ENCODE peak calls at places on chromosomes 13 and 19, in ten cellular contexts. Y, P, W, T, X, H, B, Q, G and C are unnamed samples.

GRCh38 chr13:31225998-31226675 is 26.4 kb downstream of the B3GLCT start:
- DNase-seq in W (no peak), B (no peak), H (no peak), T (no peak), Y (no peak), G (peak; percentile 67), Q (no peak), X (peak; percentile 44), P (no peak), C (no peak)

GRCh38 chr13:52158629-52159158 is 703 bp downstream of the NEK3 start:
- DNase-seq in Q (peak; percentile 70), W (peak; percentile 36), X (peak; percentile 54), H (no peak), B (no peak), Y (no peak), G (no peak), P (no peak), T (peak; percentile 44), C (peak; percentile 67)

GRCh38 chr19:13764821-13765394 is 586 bp downstream of the MRI1 start:
- DNase-seq in X (peak; percentile 58), G (peak; percentile 67), Y (no peak), P (no peak), B (no peak), Q (no peak), W (no peak), T (peak; percentile 27), H (no peak), C (no peak)

GRCh38 chr13:114044486-114044885 is 70.6 kb upstream of the C13orf46 start:
- DNase-seq in B (no peak), X (no peak), H (no peak), T (no peak), Y (no peak), Q (no peak), P (no peak), G (no peak), W (no peak), C (no peak)

GRCh38 chr19:28823338-28823961 is 389.5 kb downstream of the UQCRFS1 start:
- DNase-seq in Q (no peak), Y (peak; percentile 3), W (no peak), X (peak; percentile 11), G (no peak), P (no peak), H (no peak), T (no peak), B (no peak), C (no peak)

GRCh38 chr13:48532146-48532472 is 771 bp downstream of the RCBTB2 start:
- DNase-seq in G (no peak), X (no peak), Y (no peak), T (no peak), H (no peak), B (no peak), Q (peak; percentile 67), P (peak; percentile 13), W (no peak), C (no peak)

GRCh38 chr19:3443840-3444694 is 36.3 kb downstream of the SMIM24 start:
- DNase-seq in G (peak; percentile 91), P (no peak), W (no peak), T (peak; percentile 80), X (peak; percentile 80), Y (peak; percentile 89), H (no peak), Q (no peak), B (no peak), C (no peak)

GRCh38 chr13:45511310-45512147 is 46.8 kb downstream of the COG3 start:
- DNase-seq in H (no peak), Y (peak; percentile 69), X (peak; percentile 85), G (no peak), W (no peak), P (peak; percentile 50), T (peak; percentile 13), Q (no peak), B (no peak), C (no peak)

GRCh38 chr19:16381756-16382401 is 57.3 kb downstream of the KLF2 start:
- DNase-seq in P (no peak), Q (peak; percentile 98), Y (no peak), G (no peak), B (no peak), X (no peak), W (peak; percentile 81), T (peak; percentile 90), H (peak; percentile 94), C (peak; percentile 98)

GRCh38 chr13:80123945-80124344 is 217.0 kb downstream of the SPRY2 start:
- DNase-seq in G (no peak), Q (no peak), Y (no peak), W (no peak), B (no peak), P (no peak), H (no peak), X (no peak), T (no peak), C (no peak)

GRCh38 chr13:93260591-93260990 is 34.0 kb downstream of the GPC6 start:
- DNase-seq in Q (no peak), X (no peak), T (no peak), G (no peak), B (no peak), Y (no peak), H (no peak), P (no peak), W (no peak), C (no peak)

GRCh38 chr13:47146136-47146535 is 249.3 kb upstream of the HTR2A start:
- DNase-seq in X (no peak), Y (no peak), P (peak; percentile 74), T (no peak), B (no peak), H (no peak), Q (no peak), W (no peak), G (no peak), C (no peak)

GRCh38 chr13:40682449-40683240 is 16.2 kb upstream of the FOXO1 start:
- DNase-seq in W (no peak), Q (no peak), Y (no peak), X (peak; percentile 88), B (no peak), P (no peak), H (no peak), T (no peak), G (peak; percentile 52), C (no peak)

GRCh38 chr19:45682908-45683307 is 8.8 kb downstream of the SNRPD2 start:
- DNase-seq in T (no peak), Y (no peak), W (no peak), Q (no peak), G (no peak), B (no peak), X (no peak), H (no peak), P (no peak), C (no peak)

GRCh38 chr19:45681391-45682015 is 10.2 kb downstream of the SNRPD2 start:
- DNase-seq in T (peak; percentile 78), Q (peak; percentile 92), X (peak; percentile 83), P (no peak), Y (peak; percentile 77), B (peak; percentile 85), G (peak; percentile 98), W (peak; percentile 81), H (peak; percentile 74), C (peak; percentile 93)

GRCh38 chr19:45682117-45682516 is 9.6 kb downstream of the SNRPD2 start:
- DNase-seq in G (no peak), W (no peak), X (no peak), B (no peak), P (no peak), T (no peak), H (no peak), Y (no peak), Q (no peak), C (no peak)

GRCh38 chr19:45676851-45677263 is 8.8 kb downstream of the GIPR start:
- DNase-seq in G (no peak), T (no peak), H (no peak), P (no peak), Y (no peak), X (peak; percentile 87), W (no peak), Q (no peak), B (peak; percentile 25), C (no peak)

DNA sequence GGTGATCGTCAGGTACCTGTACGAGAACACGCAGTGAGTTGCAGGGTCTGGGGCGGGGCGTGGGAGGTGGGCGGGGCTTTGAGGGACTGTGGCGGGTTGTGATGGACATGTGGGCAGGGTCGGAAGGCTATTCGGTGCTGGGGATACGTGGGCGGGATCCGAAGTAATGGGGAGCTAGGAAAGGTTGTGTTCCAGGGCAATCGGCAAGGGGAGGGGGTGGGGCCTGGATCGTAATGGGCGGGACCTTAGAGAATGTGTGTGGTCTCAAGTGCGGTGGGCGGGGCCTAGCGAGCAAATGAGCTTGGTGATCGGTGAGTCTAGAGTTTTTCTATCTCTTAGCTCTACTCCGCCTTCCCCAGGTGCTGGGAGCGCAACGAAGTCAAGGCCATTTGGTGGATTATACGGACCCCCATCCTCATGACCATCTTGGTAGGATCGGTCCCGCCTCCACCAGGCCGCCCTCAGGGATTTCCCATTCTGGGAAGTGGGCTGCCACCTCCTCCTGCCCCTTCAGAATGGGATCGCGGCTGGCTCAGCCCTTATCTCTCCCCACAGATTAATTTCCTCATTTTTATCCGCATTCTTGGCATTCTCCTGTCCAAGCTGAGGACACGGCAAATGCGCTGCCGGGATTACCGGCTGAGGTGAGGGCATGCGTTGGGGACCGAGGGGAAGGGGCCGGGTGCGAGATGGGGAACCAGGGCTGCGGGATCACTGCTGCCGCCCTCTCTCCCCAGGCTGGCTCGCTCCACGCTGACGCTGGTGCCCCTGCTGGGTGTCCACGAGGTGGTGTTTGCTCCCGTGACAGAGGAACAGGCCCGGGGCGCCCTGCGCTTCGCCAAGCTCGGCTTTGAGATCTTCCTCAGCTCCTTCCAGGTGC is 9.6 kb downstream of the GIPR start:
- DNase-seq in W (peak; percentile 39), Y (peak; percentile 88), H (no peak), X (peak; percentile 100), B (peak; percentile 73), T (peak; percentile 43), P (no peak), G (peak; percentile 100), Q (peak; percentile 70), C (peak; percentile 50)
- H3K4me3 ChIP-seq in W (no peak overlapping the region), Y (peak overlapping the region; percentile 59), H (peak overlapping the region; percentile 23), X (peak overlapping the region; percentile 78), B (peak overlapping the region; percentile 52), T (peak overlapping the region; percentile 47), P (peak overlapping the region; percentile 40), G (peak overlapping the region; percentile 79), Q (peak overlapping the region; percentile 29), C (peak overlapping the region; percentile 27)

GRCh38 chr19:6530385-6531162 is at the start of gene TNFSF9:
- DNase-seq in H (peak; percentile 49), Y (peak; percentile 84), P (peak; percentile 33), W (peak; percentile 79), X (peak; percentile 87), T (peak; percentile 83), B (peak; percentile 73), Q (peak; percentile 92), G (peak; percentile 96), C (peak; percentile 83)
- H3K27ac ChIP-seq in H (no peak within 1 kb of the TSS), Y (no peak within 1 kb of the TSS), P (peak within 1 kb of the TSS; percentile 57), W (no peak within 1 kb of the TSS), X (no peak within 1 kb of the TSS), T (peak within 1 kb of the TSS; percentile 65), B (no peak within 1 kb of the TSS), Q (peak within 1 kb of the TSS; percentile 72), G (no peak within 1 kb of the TSS), C (peak within 1 kb of the TSS; percentile 45)

GRCh38 chr19:18933297-18933696 is 7.7 kb downstream of the HOMER3 start:
- DNase-seq in G (no peak), P (no peak), W (no peak), X (no peak), B (no peak), Q (no peak), Y (no peak), T (no peak), H (no peak), C (no peak)
- H3K4me3 ChIP-seq in G (no peak overlapping the region), P (no peak overlapping the region), W (no peak overlapping the region), X (peak overlapping the region; percentile 69), B (no peak overlapping the region), Q (no peak overlapping the region), Y (no peak overlapping the region), T (no peak overlapping the region), H (no peak overlapping the region), C (no peak overlapping the region)

GRCh38 chr19:45515807-45516401 is 8.6 kb downstream of the VASP start:
- DNase-seq in H (no peak), T (no peak), Y (no peak), X (no peak), B (no peak), G (no peak), W (no peak), Q (no peak), P (no peak), C (no peak)
- H3K27ac ChIP-seq in H (peak overlapping the region; percentile 30), T (peak overlapping the region; percentile 93), Y (no peak overlapping the region), X (no peak overlapping the region), B (no peak overlapping the region), G (no peak overlapping the region), W (no peak overlapping the region), Q (peak overlapping the region; percentile 58), P (no peak overlapping the region), C (no peak overlapping the region)